ENCODE peak calls at places on chromosome 18, in ten cellular contexts. K, U, S, O, A, Q, Y, L, E and V are unnamed samples.

GRCh38 chr18:27604583-27604982 is 419.5 kb upstream of the CHST9 start:
- DNase-seq in Y (no peak), Q (no peak), L (peak; percentile 11), K (no peak), E (no peak), U (no peak), S (peak; percentile 4), A (no peak), O (no peak), V (no peak)

GRCh38 chr18:48376934-48377333 is 32.2 kb downstream of the ZBTB7C start:
- DNase-seq in E (no peak), A (no peak), Y (no peak), L (no peak), O (no peak), Q (no peak), K (no peak), U (no peak), S (no peak), V (no peak)

GRCh38 chr18:24128700-24129099 is 10.2 kb upstream of the CABYR start:
- DNase-seq in K (no peak), E (no peak), Y (no peak), S (no peak), A (no peak), U (no peak), L (no peak), O (no peak), Q (no peak), V (no peak)

GRCh38 chr18:56645415-56646016 is 5.6 kb upstream of the WDR7 start:
- DNase-seq in U (no peak), Q (no peak), K (no peak), A (no peak), Y (no peak), O (no peak), L (no peak), E (no peak), S (peak; percentile 16), V (peak; percentile 11)

GRCh38 chr18:48958951-48959350 is 8.2 kb upstream of the SMAD7 start:
- DNase-seq in E (no peak), Y (no peak), S (no peak), K (no peak), O (no peak), L (no peak), A (no peak), Q (no peak), U (no peak), V (no peak)

GRCh38 chr18:10009321-10010144 is 95.7 kb downstream of the VAPA start:
- DNase-seq in S (no peak), L (no peak), E (no peak), U (no peak), Q (no peak), Y (no peak), A (no peak), K (no peak), O (no peak), V (no peak)

GRCh38 chr18:74139888-74140287 is 7.7 kb downstream of the FBXO15 start:
- DNase-seq in O (no peak), U (no peak), A (no peak), S (no peak), E (no peak), Q (no peak), K (no peak), Y (no peak), L (no peak), V (no peak)

GRCh38 chr18:5601188-5601624 is 57.4 kb upstream of the EPB41L3 start:
- DNase-seq in Q (no peak), K (peak; percentile 89), E (no peak), U (no peak), O (no peak), S (no peak), Y (no peak), A (no peak), L (no peak), V (no peak)

GRCh38 chr18:8801263-8801901 is 96.0 kb downstream of the MTCL1 start:
- DNase-seq in O (no peak), Y (no peak), Q (peak; percentile 83), K (peak; percentile 60), A (no peak), L (peak; percentile 62), U (no peak), S (no peak), E (no peak), V (no peak)

GRCh38 chr18:8771930-8772329 is 66.6 kb downstream of the MTCL1 start:
- DNase-seq in U (peak; percentile 61), O (no peak), S (peak; percentile 20), Y (no peak), L (peak; percentile 85), K (peak; percentile 39), E (no peak), A (no peak), Q (no peak), V (no peak)

GRCh38 chr18:80251700-80252099 is 4.4 kb upstream of the PARD6G start:
- DNase-seq in S (no peak), L (no peak), O (no peak), Y (no peak), K (no peak), U (no peak), Q (no peak), A (no peak), E (no peak), V (no peak)

GRCh38 chr18:3842844-3843243 is 392.9 kb downstream of the TGIF1 start:
- DNase-seq in K (no peak), O (no peak), S (no peak), A (no peak), Y (no peak), U (no peak), E (no peak), Q (no peak), L (no peak), V (no peak)

GRCh38 chr18:26215247-26215970 is 10.8 kb upstream of the TAF4B start:
- DNase-seq in Y (no peak), L (no peak), U (no peak), O (no peak), Q (no peak), K (no peak), A (no peak), E (no peak), S (no peak), V (no peak)

GRCh38 chr18:9787716-9788115 is 79.6 kb downstream of the RAB31 start:
- DNase-seq in U (no peak), Y (no peak), O (no peak), L (no peak), Q (no peak), E (no peak), S (no peak), K (no peak), A (no peak), V (no peak)

GRCh38 chr18:23837591-23837990 is 148.3 kb downstream of the LAMA3 start:
- DNase-seq in K (no peak), L (peak; percentile 43), S (peak; percentile 82), A (no peak), O (no peak), E (no peak), Y (no peak), Q (no peak), U (peak; percentile 31), V (no peak)

GRCh38 chr18:8232791-8233190 is 376.4 kb upstream of the RAB12 start:
- DNase-seq in Y (no peak), K (peak; percentile 92), O (no peak), E (no peak), A (no peak), L (no peak), S (no peak), U (no peak), Q (no peak), V (no peak)

GRCh38 chr18:11506871-11507270 is 102.5 kb upstream of the SLC35G4 start:
- DNase-seq in U (no peak), O (no peak), K (no peak), E (no peak), L (no peak), S (no peak), Y (no peak), Q (no peak), A (no peak), V (no peak)

GRCh38 chr18:27184115-27185024 is 738 bp downstream of the CHST9 start:
- DNase-seq in A (no peak), E (no peak), Q (no peak), S (no peak), Y (no peak), K (peak; percentile 56), O (no peak), L (no peak), U (no peak), V (no peak)

GRCh38 chr18:23406271-23406787 is 46.8 kb upstream of the RIOK3 start:
- DNase-seq in K (no peak), E (no peak), Q (no peak), U (no peak), S (peak; percentile 19), Y (no peak), A (no peak), L (no peak), O (no peak), V (no peak)

GRCh38 chr18:29164993-29165599 is 988.2 kb upstream of the CDH2 start:
- DNase-seq in L (peak; percentile 81), E (no peak), O (no peak), S (peak; percentile 89), K (no peak), Q (peak; percentile 85), Y (no peak), A (no peak), U (no peak), V (no peak)